ENCODE peak calls at places on chromosomes 1 and 21, in ten cellular contexts. W, E, S, L, X, K, P, R, U and V are unnamed samples.

GRCh38 chr1:890661-891060 is 33.1 kb upstream of the SAMD11 start:
- DNase-seq in W (no peak), E (peak), S (no peak), L (no peak), X (no peak), K (no peak), P (no peak), R (no peak), U (no peak), V (no peak)

GRCh38 chr21:29155118-29155932 is 24.9 kb downstream of the MAP3K7CL start:
- DNase-seq in W (no peak), E (no peak), S (no peak), L (no peak), X (no peak), K (no peak), P (no peak), R (peak), U (peak), V (no peak)

GRCh38 chr1:54335396-54336056 is 70.7 kb downstream of the SSBP3 start:
- DNase-seq in W (no peak), E (no peak), S (peak), L (peak), X (peak), K (no peak), P (no peak), R (peak), U (peak), V (no peak)

GRCh38 chr1:27959792-27960603 is at the start of gene XKR8:
- DNase-seq in W (no peak), E (peak), S (peak), L (peak), X (peak), K (peak), P (peak), R (peak), U (peak), V (peak)

GRCh38 chr1:69433073-69433472 is 134.6 kb upstream of the LRRC7 start:
- DNase-seq in W (no peak), E (no peak), S (no peak), L (no peak), X (no peak), K (no peak), P (no peak), R (no peak), U (no peak), V (no peak)

GRCh38 chr1:239810071-239810481 is 281.6 kb upstream of the FMN2 start:
- DNase-seq in W (no peak), E (no peak), S (no peak), L (no peak), X (no peak), K (no peak), P (no peak), R (no peak), U (peak), V (no peak)

GRCh38 chr1:229047161-229047840 is 223.6 kb upstream of the RAB4A start:
- DNase-seq in W (no peak), E (no peak), S (no peak), L (no peak), X (no peak), K (no peak), P (no peak), R (no peak), U (no peak), V (no peak)

GRCh38 chr1:21781971-21782867 is 730 bp downstream of the USP48 start:
- DNase-seq in W (peak), E (peak), S (peak), L (peak), X (peak), K (peak), P (no peak), R (peak), U (peak), V (peak)

GRCh38 chr1:28887418-28887834 is 26.9 kb upstream of the EPB41 start:
- DNase-seq in W (no peak), E (peak), S (no peak), L (no peak), X (no peak), K (peak), P (no peak), R (no peak), U (no peak), V (peak)

GRCh38 chr1:220521755-220522154 is 6.2 kb upstream of the MARK1 start:
- DNase-seq in W (peak), E (no peak), S (no peak), L (no peak), X (no peak), K (no peak), P (no peak), R (no peak), U (no peak), V (no peak)

GRCh38 chr1:82139751-82140468 is 339.2 kb downstream of the ADGRL2 start:
- DNase-seq in W (no peak), E (no peak), S (no peak), L (no peak), X (no peak), K (no peak), P (no peak), R (no peak), U (no peak), V (no peak)

GRCh38 chr1:167221804-167222610 is 1.3 kb downstream of the POU2F1 start:
- DNase-seq in W (peak), E (peak), S (peak), L (peak), X (peak), K (peak), P (peak), R (peak), U (peak), V (peak)